ENCODE peak calls at places on chromosomes 6 and 20, in seven cellular contexts. S is RWPE2; E is CD4-positive, alpha-beta T cell; W is right lobe of liver; G is left cardiac atrium; H is activated B cell treated with CpG ODN at 0.5 μM for 24 hours; D is activated naive CD8-positive, alpha-beta T cell treated with anti-CD3 and anti-CD28 coated beads, Interleukin-2, amount 10 ng/mL, durations not matched to agents 7 days and 5 days. U is an unnamed sample.

GRCh38 chr6:52098649-52099184 is 11.3 kb upstream of the PKHD1 start:
- ATAC-seq in S (no peak), E (no peak), W (peak; percentile 53), G (no peak), H (no peak), D (no peak), U (no peak)

GRCh38 chr20:1206749-1207148 is 3.5 kb downstream of the C20orf202 start:
- ATAC-seq in S (no peak), E (no peak), W (no peak), G (no peak), H (no peak), D (no peak), U (no peak)

GRCh38 chr6:169568314-169569087 is 133.3 kb downstream of the WDR27 start:
- ATAC-seq in S (no peak), E (no peak), W (no peak), G (no peak), H (no peak), D (peak; percentile 81), U (no peak)

GRCh38 chr20:8854566-8854965 is 214.3 kb upstream of the PLCB4 start:
- ATAC-seq in S (no peak), E (no peak), W (peak; percentile 45), G (peak; percentile 90), H (no peak), D (no peak), U (peak; percentile 55)

GRCh38 chr20:22472386-22472785 is 112.0 kb downstream of the FOXA2 start:
- ATAC-seq in S (no peak), E (no peak), W (no peak), G (no peak), H (no peak), D (no peak), U (no peak)

GRCh38 chr6:170554086-170554887 is at the start of gene TBP:
- ATAC-seq in S (peak; percentile 95), E (peak; percentile 90), W (peak; percentile 94), G (peak; percentile 99), H (peak; percentile 94), D (peak; percentile 95), U (peak; percentile 97)

GRCh38 chr20:25293507-25293906 is 45.6 kb downstream of the PYGB start:
- ATAC-seq in S (no peak), E (no peak), W (no peak), G (no peak), H (no peak), D (no peak), U (no peak)

GRCh38 chr20:7505152-7505834 is 435.0 kb downstream of the HAO1 start:
- ATAC-seq in S (no peak), E (no peak), W (no peak), G (no peak), H (no peak), D (no peak), U (no peak)

GRCh38 chr6:140398076-140398475 is 1023.6 kb upstream of the CITED2 start:
- ATAC-seq in S (no peak), E (no peak), W (no peak), G (no peak), H (no peak), D (no peak), U (no peak)

GRCh38 chr6:5290097-5290496 is 28.8 kb downstream of the FARS2 start:
- ATAC-seq in S (no peak), E (no peak), W (no peak), G (no peak), H (peak; percentile 40), D (no peak), U (no peak)

GRCh38 chr6:165218816-165219215 is 90.6 kb downstream of the C6orf118 start:
- ATAC-seq in S (peak; percentile 79), E (no peak), W (no peak), G (no peak), H (no peak), D (no peak), U (no peak)

GRCh38 chr6:140463312-140463710 is 1088.9 kb upstream of the CITED2 start:
- ATAC-seq in S (peak; percentile 8), E (no peak), W (peak; percentile 5), G (peak; percentile 17), H (no peak), D (no peak), U (no peak)

GRCh38 chr6:3247255-3248146 is 11.2 kb upstream of the PSMG4 start:
- ATAC-seq in S (peak; percentile 34), E (no peak), W (peak; percentile 4), G (peak; percentile 68), H (no peak), D (no peak), U (peak; percentile 78)

GRCh38 chr6:14442250-14442649 is 324.7 kb downstream of the CD83 start:
- ATAC-seq in S (no peak), E (no peak), W (no peak), G (peak; percentile 49), H (peak; percentile 52), D (no peak), U (no peak)

GRCh38 chr6:72968704-72969103 is 256.6 kb downstream of the KHDC1L start:
- ATAC-seq in S (peak; percentile 98), E (no peak), W (no peak), G (peak; percentile 34), H (no peak), D (no peak), U (no peak)

GRCh38 chr20:2156666-2157624 is 55.3 kb downstream of the STK35 start:
- ATAC-seq in S (peak; percentile 64), E (no peak), W (no peak), G (no peak), H (no peak), D (no peak), U (no peak)

GRCh38 chr6:89574860-89575561 is 63.5 kb downstream of the LYRM2 start:
- ATAC-seq in S (no peak), E (no peak), W (no peak), G (no peak), H (no peak), D (peak; percentile 54), U (no peak)

GRCh38 chr6:36178544-36178943 is 18.0 kb upstream of the BRPF3 start:
- ATAC-seq in S (no peak), E (no peak), W (no peak), G (no peak), H (no peak), D (no peak), U (no peak)

GRCh38 chr20:40009542-40009941 is 679.5 kb downstream of the MAFB start:
- ATAC-seq in S (peak; percentile 89), E (no peak), W (no peak), G (no peak), H (no peak), D (no peak), U (no peak)

GRCh38 chr20:45685896-45686295 is 15.9 kb upstream of the WFDC11 start:
- ATAC-seq in S (peak; percentile 75), E (no peak), W (no peak), G (no peak), H (no peak), D (no peak), U (no peak)

GRCh38 chr6:41500561-41500960 is 45.6 kb upstream of the FOXP4 start:
- ATAC-seq in S (no peak), E (no peak), W (no peak), G (no peak), H (no peak), D (no peak), U (no peak)

GRCh38 chr6:1629316-1629715 is 19.6 kb downstream of the FOXC1 start:
- ATAC-seq in S (no peak), E (no peak), W (no peak), G (no peak), H (no peak), D (no peak), U (no peak)

GRCh38 chr6:169205176-169206160 is 48.2 kb downstream of the THBS2 start:
- ATAC-seq in S (no peak), E (no peak), W (no peak), G (peak; percentile 90), H (no peak), D (no peak), U (peak; percentile 61)

GRCh38 chr6:169820358-169820757 is 68.9 kb downstream of the ERMARD start:
- ATAC-seq in S (no peak), E (no peak), W (no peak), G (no peak), H (no peak), D (no peak), U (no peak)

GRCh38 chr6:54715990-54716389 is 130.6 kb upstream of the FAM83B start:
- ATAC-seq in S (no peak), E (no peak), W (peak; percentile 21), G (no peak), H (no peak), D (no peak), U (no peak)

GRCh38 chr6:53035549-53036213 is 29.5 kb upstream of the FBXO9 start:
- ATAC-seq in S (no peak), E (no peak), W (no peak), G (peak; percentile 56), H (no peak), D (no peak), U (no peak)

GRCh38 chr6:10535198-10535597 is 14.0 kb downstream of the GCNT2 start:
- ATAC-seq in S (no peak), E (no peak), W (no peak), G (no peak), H (no peak), D (no peak), U (no peak)

GRCh38 chr6:356828-357251 is 34.7 kb upstream of the IRF4 start:
- ATAC-seq in S (no peak), E (no peak), W (no peak), G (no peak), H (peak; percentile 85), D (no peak), U (no peak)

GRCh38 chr6:28734443-28734959 is 189.3 kb downstream of the TRIM27 start:
- ATAC-seq in S (no peak), E (no peak), W (no peak), G (no peak), H (no peak), D (no peak), U (no peak)

GRCh38 chr20:54350415-54350814 is 125.0 kb upstream of the DOK5 start:
- ATAC-seq in S (no peak), E (no peak), W (no peak), G (no peak), H (no peak), D (no peak), U (no peak)

U was measured in gastroesophageal sphincter.